ENCODE peak calls at places on chromosomes 11 and 22, in five cellular contexts. Y is psoas muscle, L is hepatocyte, K is fibroblast of lung, Q is neural progenitor cell. D is an unnamed sample.

GRCh38 chr22:36540867-36541642 is 12.1 kb upstream of the EIF3D start:
- DNase-seq in Y (no peak), Q (no peak), K (no peak), L (no peak), D (no peak)

GRCh38 chr11:43327987-43328386 is 16.2 kb downstream of the API5 start:
- DNase-seq in L (peak; percentile 44), Y (no peak), Q (no peak), K (peak; percentile 93), D (no peak)

GRCh38 chr11:65921033-65921555 is 1.9 kb downstream of the DRAP1 start:
- DNase-seq in L (no peak), K (no peak), Y (no peak), Q (no peak), D (no peak)

GRCh38 chr11:60870276-60870675 is 2.9 kb downstream of the ZP1 start:
- DNase-seq in L (no peak), Q (peak; percentile 11), Y (no peak), K (no peak), D (no peak)

GRCh38 chr11:72521672-72522071 is 87.3 kb upstream of the CLPB start:
- DNase-seq in Y (no peak), Q (no peak), K (no peak), L (no peak), D (no peak)

GRCh38 chr22:44340271-44341239 is 27.8 kb upstream of the SHISAL1 start:
- DNase-seq in Y (no peak), L (no peak), Q (no peak), K (no peak), D (no peak)

GRCh38 chr11:130040281-130040940 is 29.3 kb upstream of the APLP2 start:
- DNase-seq in K (no peak), L (no peak), Q (no peak), Y (no peak), D (no peak)

GRCh38 chr22:23207786-23208325 is 27.5 kb downstream of the BCR start:
- DNase-seq in L (no peak), Q (no peak), K (no peak), Y (no peak), D (no peak)

GRCh38 chr11:108559904-108560303 is 33.7 kb downstream of the EXPH5 start:
- DNase-seq in Y (no peak), L (no peak), K (peak; percentile 62), Q (no peak), D (no peak)

GRCh38 chr11:127619946-127620345 is 619.4 kb upstream of the KIRREL3 start:
- DNase-seq in L (no peak), Q (no peak), K (no peak), Y (no peak), D (no peak)

GRCh38 chr11:134020598-134020997 is 48.3 kb upstream of the JAM3 start:
- DNase-seq in Q (no peak), K (no peak), L (no peak), Y (no peak), D (no peak)

GRCh38 chr22:22884010-22884887 is 3.4 kb upstream of the IGLL5 start:
- DNase-seq in L (peak; percentile 82), Q (peak; percentile 86), Y (peak; percentile 33), K (peak; percentile 64), D (peak; percentile 59)

GRCh38 chr11:128904303-128904871 is 13.2 kb downstream of the KCNJ5 start:
- DNase-seq in L (no peak), K (no peak), Y (no peak), Q (peak; percentile 34), D (no peak)

GRCh38 chr11:56905936-56906335 is 82.8 kb upstream of the OR5AK2 start:
- DNase-seq in L (no peak), Y (no peak), Q (no peak), K (no peak), D (no peak)

GRCh38 chr11:68303083-68303482 is 9.3 kb upstream of the LRP5 start:
- DNase-seq in L (no peak), Q (no peak), K (no peak), Y (no peak), D (no peak)

GRCh38 chr11:116384407-116384806 is 388.4 kb downstream of the BUD13 start:
- DNase-seq in Y (no peak), K (no peak), L (no peak), Q (no peak), D (no peak)

GRCh38 chr11:122069946-122070345 is 46.1 kb downstream of the BLID start:
- DNase-seq in K (peak; percentile 92), Q (peak; percentile 82), L (peak; percentile 79), Y (peak; percentile 32), D (peak; percentile 66)

GRCh38 chr11:134554861-134555260 is 142.8 kb upstream of the B3GAT1 start:
- DNase-seq in Y (no peak), Q (no peak), L (no peak), K (no peak), D (no peak)

GRCh38 chr22:47199949-47200272 is 437.5 kb downstream of the TBC1D22A start:
- DNase-seq in Q (no peak), L (no peak), K (no peak), Y (no peak), D (no peak)

GRCh38 chr11:3959015-3959917 is 103.8 kb downstream of the STIM1 start:
- DNase-seq in Q (peak; percentile 21), L (no peak), K (peak; percentile 33), Y (no peak), D (no peak)

GRCh38 chr22:32949719-32950118 is 108.5 kb downstream of the SYN3 start:
- DNase-seq in Q (no peak), Y (no peak), K (no peak), L (peak; percentile 34), D (no peak)

GRCh38 chr11:2725367-2726300 is 25.8 kb upstream of the KCNQ1OT1 start:
- DNase-seq in Y (peak; percentile 58), L (peak; percentile 88), Q (no peak), K (peak; percentile 89), D (no peak)

GRCh38 chr11:115464269-115464668 is 39.9 kb downstream of the CADM1 start:
- DNase-seq in Y (no peak), K (no peak), L (no peak), Q (no peak), D (no peak)

GRCh38 chr22:20553947-20554741 is 46.7 kb downstream of the MED15 start:
- DNase-seq in Q (no peak), K (no peak), L (no peak), Y (no peak), D (no peak)
- H3K27ac ChIP-seq in Q (no peak overlapping the region), K (peak overlapping the region; percentile 98), L (peak overlapping the region; percentile 96), Y (peak overlapping the region; percentile 93), D (no peak overlapping the region)

DNA sequence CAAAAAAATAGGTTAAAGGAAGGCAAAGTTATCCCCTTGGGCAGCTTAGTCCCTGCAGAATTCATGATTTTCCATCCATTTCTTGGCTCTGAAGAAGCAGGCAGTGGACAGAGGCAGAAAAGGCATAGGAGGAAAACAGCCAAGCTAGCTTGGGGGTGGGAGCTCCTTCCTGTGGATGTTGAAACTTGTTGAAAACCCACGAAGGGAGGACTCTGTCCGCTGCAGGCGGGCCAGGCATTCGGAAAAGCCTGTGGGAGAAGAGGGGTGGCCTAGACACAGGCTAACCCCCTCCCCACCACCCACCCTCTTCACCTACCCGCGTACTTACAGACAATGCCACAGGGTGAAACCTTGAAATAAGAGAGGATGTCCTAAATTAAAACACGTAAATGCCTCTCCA is 72.1 kb downstream of the C22orf31 start:
- DNase-seq in L (no peak), K (no peak), Y (no peak), Q (no peak), D (no peak)
- H3K27ac ChIP-seq in L (no peak overlapping the region), K (no peak overlapping the region), Y (no peak overlapping the region), Q (no peak overlapping the region), D (no peak overlapping the region)

GRCh38 chr22:37564111-37564711 is 3.9 kb downstream of the CDC42EP1 start:
- DNase-seq in L (no peak), Q (no peak), K (peak; percentile 39), Y (no peak), D (no peak)

GRCh38 chr22:37560682-37561208 is 465 bp downstream of the CDC42EP1 start:
- DNase-seq in L (peak; percentile 73), K (peak; percentile 42), Q (peak; percentile 59), Y (peak; percentile 64), D (peak; percentile 57)

GRCh38 chr22:37561209-37562048 is 1.1 kb downstream of the CDC42EP1 start:
- DNase-seq in Q (peak; percentile 87), Y (peak; percentile 92), L (peak; percentile 95), K (peak; percentile 89), D (peak; percentile 90)

GRCh38 chr22:37563153-37564081 is 3.1 kb downstream of the CDC42EP1 start:
- DNase-seq in Y (peak; percentile 83), L (peak; percentile 90), K (peak; percentile 91), Q (no peak), D (no peak)

GRCh38 chr22:37562049-37562784 is 1.9 kb downstream of the CDC42EP1 start:
- DNase-seq in Y (no peak), K (no peak), Q (no peak), L (no peak), D (no peak)
- H3K27ac ChIP-seq in Y (peak overlapping the region; percentile 85), K (peak overlapping the region; percentile 88), Q (no peak overlapping the region), L (peak overlapping the region; percentile 79), D (peak overlapping the region; percentile 90)

DNA sequence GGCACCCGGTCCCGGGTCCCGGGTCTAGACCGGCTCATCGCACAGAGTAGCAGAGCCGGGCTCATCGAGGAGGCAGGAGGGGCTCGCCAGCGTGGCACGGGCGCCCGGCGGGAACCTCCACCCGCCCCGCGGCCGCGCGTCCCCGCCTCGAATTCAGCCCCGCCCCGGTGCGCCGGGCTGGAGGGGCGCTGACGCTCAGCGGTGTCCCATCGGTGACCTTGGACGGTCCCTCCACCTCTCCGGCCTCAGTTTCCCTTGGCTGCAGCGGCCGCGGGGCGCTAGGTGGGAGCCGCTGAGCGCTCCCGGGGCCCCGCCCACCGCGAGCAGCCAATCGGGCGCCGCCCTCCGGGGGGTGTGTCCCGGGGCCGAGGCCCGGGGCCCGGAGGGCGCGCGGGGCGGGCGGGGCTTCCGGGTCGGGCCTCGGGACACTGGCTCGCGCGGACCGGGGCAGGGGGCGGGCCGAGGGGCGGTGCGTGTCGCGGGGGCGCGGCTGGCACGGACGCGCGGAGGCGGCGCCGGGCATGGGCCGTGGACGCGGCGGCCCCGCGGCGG is at the start of gene PPARA:
- DNase-seq in K (peak; percentile 70), Q (peak; percentile 82), L (peak; percentile 94), Y (peak; percentile 93), D (peak; percentile 91)
- H3K27ac ChIP-seq in K (peak within 1 kb of the TSS; percentile 19), Q (no peak within 1 kb of the TSS), L (peak within 1 kb of the TSS; percentile 93), Y (peak within 1 kb of the TSS; percentile 93), D (peak within 1 kb of the TSS; percentile 74)

GRCh38 chr11:13276852-13277718 is 505 bp upstream of the BMAL1 start:
- DNase-seq in K (peak; percentile 98), L (peak; percentile 98), Q (peak; percentile 99), Y (peak; percentile 99), D (peak; percentile 96)
- H3K27ac ChIP-seq in K (peak overlapping the region; percentile 46), L (peak overlapping the region; percentile 30), Q (no peak overlapping the region), Y (peak overlapping the region; percentile 93), D (peak overlapping the region; percentile 91)

GRCh38 chr11:58573451-58574104 is 2.1 kb downstream of the LPXN start:
- DNase-seq in L (peak; percentile 43), Y (peak; percentile 67), Q (no peak), K (peak; percentile 78), D (no peak)
- H3K27ac ChIP-seq in L (peak overlapping the region; percentile 54), Y (peak overlapping the region; percentile 100), Q (no peak overlapping the region), K (peak overlapping the region; percentile 97), D (peak overlapping the region; percentile 99)

GRCh38 chr11:1673841-1674193 is 23.2 kb upstream of the KRTAP5-6 start:
- DNase-seq in K (no peak), Q (no peak), Y (no peak), L (no peak), D (no peak)
- H3K27ac ChIP-seq in K (no peak overlapping the region), Q (no peak overlapping the region), Y (no peak overlapping the region), L (peak overlapping the region; percentile 85), D (no peak overlapping the region)

DNA sequence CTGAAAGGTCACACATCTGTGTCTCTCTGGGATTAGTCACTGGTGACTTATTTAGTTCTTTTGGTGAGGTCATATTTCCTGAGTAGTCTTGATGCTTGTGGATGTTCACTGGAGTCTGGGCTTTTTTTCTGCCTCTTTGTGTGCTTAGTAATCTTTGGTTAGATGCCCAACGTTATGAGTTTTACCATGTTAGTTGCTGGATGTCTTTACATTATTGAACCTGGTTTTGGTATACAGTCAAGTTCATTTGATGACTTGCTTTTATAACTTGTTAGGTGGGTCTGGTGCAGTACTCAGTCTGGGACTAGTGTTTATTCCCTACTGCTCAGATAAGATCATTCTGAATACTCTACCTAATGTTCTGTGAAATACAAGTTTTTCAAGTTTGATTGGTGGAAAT is 26.2 kb upstream of the SLC37A2 start:
- DNase-seq in Q (no peak), K (peak; percentile 89), Y (no peak), L (no peak), D (no peak)
- H3K27ac ChIP-seq in Q (no peak overlapping the region), K (peak overlapping the region; percentile 23), Y (no peak overlapping the region), L (no peak overlapping the region), D (no peak overlapping the region)